ENCODE peak calls at places on chromosomes 12 and 14, in five cellular contexts. M is heart left ventricle; R is colonic mucosa; N is AG09319; Y is CD4-positive, alpha-beta T cell. F is an unnamed sample.

GRCh38 chr12:95238150-95238549 is 20.5 kb downstream of the VEZT start:
- DNase-seq in N (no peak), Y (no peak), R (no peak), M (no peak), F (no peak)

GRCh38 chr12:49323524-49324097 is 556 bp downstream of the TROAP start:
- DNase-seq in N (no peak), M (no peak), Y (no peak), R (no peak), F (no peak)

GRCh38 chr12:26204612-26205289 is 9.4 kb downstream of the SSPN start:
- DNase-seq in M (peak), N (no peak), R (no peak), Y (no peak), F (no peak)

GRCh38 chr14:99118046-99118721 is 153.8 kb downstream of the BCL11B start:
- DNase-seq in N (no peak), R (peak), M (no peak), Y (peak), F (no peak)

GRCh38 chr12:106955377-106956047 is at the start of gene TMEM263:
- DNase-seq in M (peak), Y (peak), R (peak), N (peak), F (peak)

GRCh38 chr14:98864211-98864610 is 407.8 kb downstream of the BCL11B start:
- DNase-seq in R (no peak), M (no peak), Y (no peak), N (no peak), F (no peak)

GRCh38 chr14:55477680-55478079 is 37.3 kb upstream of the TBPL2 start:
- DNase-seq in R (no peak), Y (no peak), M (peak), N (no peak), F (no peak)

GRCh38 chr12:33313476-33313875 is 126.1 kb downstream of the SYT10 start:
- DNase-seq in M (no peak), R (no peak), Y (no peak), N (no peak), F (no peak)

GRCh38 chr12:62730649-62731377 is 204.1 kb downstream of the PPM1H start:
- DNase-seq in M (no peak), Y (no peak), R (no peak), N (peak), F (peak)

GRCh38 chr14:66240112-66240511 is 246.1 kb upstream of the CCDC196 start:
- DNase-seq in Y (no peak), M (no peak), R (no peak), N (no peak), F (no peak)

GRCh38 chr14:64974563-64974962 is 2.4 kb upstream of the RAB15 start:
- DNase-seq in N (no peak), R (no peak), M (no peak), Y (no peak), F (no peak)
- TF ChIP-seq CTCF in N (no peak), R (no peak), M (no peak), Y (no peak), F (no peak)

DNA sequence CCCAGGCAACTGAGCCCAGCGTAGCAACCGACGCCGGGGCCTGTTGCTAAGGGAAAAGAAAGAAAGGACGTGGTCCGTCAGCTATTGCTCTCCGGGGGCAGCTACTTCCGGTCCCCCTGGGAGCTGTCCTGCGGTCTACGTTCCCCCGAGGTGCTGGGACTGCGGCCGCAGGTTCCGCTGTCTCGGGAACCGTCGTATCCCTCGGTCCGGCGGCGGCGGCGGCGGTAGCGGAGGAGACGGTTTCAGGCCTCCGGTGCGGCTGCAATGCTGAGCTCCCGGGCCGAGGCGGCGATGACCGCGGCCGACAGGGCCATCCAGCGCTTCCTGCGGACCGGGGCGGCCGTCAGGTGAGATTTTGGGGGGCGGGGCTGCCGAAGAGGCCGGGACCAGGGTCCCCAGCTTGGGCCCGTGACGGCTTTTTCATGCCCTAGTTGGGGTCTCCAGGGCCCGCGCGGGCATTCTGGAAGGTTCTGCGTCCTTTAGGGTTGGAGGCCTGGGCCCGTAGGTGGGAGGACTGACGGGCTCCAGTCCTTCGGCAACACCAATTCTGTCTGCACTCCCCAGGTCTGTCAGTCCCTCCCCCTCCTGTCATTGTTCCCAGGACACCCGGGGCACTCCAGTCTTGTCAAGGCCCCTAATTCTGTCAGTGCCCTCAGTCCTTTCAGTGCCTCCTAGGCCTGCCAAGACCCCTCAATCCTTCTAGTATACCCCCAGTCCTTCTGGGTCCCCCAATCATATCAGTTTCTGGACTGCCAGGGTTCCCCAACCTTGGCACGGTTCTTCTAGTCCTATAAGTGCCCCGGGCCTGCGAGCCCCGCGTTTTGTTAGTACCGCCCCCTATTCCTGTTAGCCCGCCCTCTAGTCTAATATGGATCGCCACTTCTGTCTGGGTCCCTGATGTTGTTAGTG is at the start of gene USP30:
- DNase-seq in R (peak), M (peak), Y (peak), N (peak), F (peak)
- TF ChIP-seq CTCF in R (no peak), M (no peak), Y (no peak), N (no peak), F (peak)

GRCh38 chr12:79006306-79006705 is 141.7 kb downstream of the SYT1 start:
- DNase-seq in Y (no peak), M (no peak), N (no peak), R (no peak), F (no peak)
- TF ChIP-seq CTCF in Y (no peak), M (no peak), N (peak), R (no peak), F (peak)

DNA sequence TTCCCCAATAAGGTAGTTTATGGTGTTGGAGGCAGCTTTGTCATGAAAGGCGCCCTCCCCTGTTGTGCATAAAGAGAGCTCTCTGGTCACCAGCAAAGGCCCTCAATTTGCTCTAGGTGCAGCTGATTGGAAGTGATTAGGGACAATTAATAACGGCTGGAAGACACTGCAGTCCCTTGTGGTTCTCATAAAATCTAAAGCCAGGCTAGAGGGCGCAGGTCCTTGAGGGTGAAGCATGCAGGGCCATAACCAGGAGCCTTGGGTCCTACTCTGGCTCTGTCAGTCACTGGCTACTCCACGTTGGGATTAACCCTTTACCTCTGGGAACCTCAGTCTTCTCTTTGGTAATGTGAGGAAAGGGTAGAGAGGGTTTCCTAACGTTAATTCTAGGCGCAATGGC is 1.9 kb downstream of the DAAM1 start:
- DNase-seq in M (peak), Y (no peak), R (peak), N (no peak), F (peak)
- TF ChIP-seq CTCF in M (no peak), Y (no peak), R (no peak), N (peak), F (peak)

DNA sequence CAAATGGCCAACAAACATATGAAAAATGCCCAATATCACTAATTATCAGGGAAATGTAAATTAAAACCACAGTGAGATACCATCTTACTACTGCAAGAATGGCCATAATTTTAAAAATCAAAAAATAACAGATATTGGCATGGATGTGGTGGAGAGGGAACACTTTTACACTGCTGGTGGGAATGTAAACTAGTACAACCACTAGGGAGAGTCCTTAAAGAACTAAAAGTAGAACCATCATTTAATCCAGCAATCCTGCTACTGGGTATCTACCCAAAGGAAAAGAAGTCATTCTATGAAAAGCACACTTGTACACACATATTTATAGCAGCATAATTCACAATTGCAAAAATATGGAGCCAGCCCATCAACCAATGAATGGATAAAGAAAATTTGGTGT is 459.7 kb downstream of the GXYLT1 start:
- DNase-seq in R (no peak), Y (no peak), M (no peak), N (no peak), F (no peak)
- TF ChIP-seq CTCF in R (no peak), Y (no peak), M (no peak), N (no peak), F (no peak)

GRCh38 chr12:17949558-17950141 is 140.3 kb downstream of the RERGL start:
- DNase-seq in R (no peak), M (no peak), Y (no peak), N (no peak), F (no peak)

GRCh38 chr12:17950898-17951297 is 139.1 kb downstream of the RERGL start:
- DNase-seq in N (no peak), Y (no peak), M (no peak), R (no peak), F (no peak)

DNA sequence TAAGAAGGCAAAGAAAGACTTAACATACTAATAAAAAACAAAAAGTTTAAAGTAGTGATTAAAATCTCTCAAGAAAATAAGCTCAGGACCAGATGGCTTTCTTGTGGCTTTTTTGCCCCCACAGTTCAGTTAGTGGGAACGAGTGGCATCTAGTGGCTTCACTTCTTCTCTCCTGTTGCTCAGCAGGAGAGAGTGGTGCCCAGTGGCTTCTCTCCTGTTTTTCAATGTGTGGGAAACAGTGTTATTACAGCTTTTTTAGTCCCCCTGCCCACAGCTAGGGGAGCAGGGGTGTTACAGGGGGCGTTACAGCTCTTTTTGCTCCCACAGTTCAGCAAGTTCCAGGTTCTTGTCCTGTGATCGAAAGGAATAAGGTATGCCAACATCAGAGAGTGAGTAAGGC is 135.2 kb downstream of the RERGL start:
- DNase-seq in Y (no peak), M (no peak), N (no peak), R (no peak), F (no peak)
- TF ChIP-seq CTCF in Y (no peak), M (no peak), N (no peak), R (no peak), F (no peak)

F was measured in GM13977.